ENCODE peak calls at places on chromosomes 1 and 21, in seven cellular contexts. N is ovary, Z is germinal center, X is upper lobe of right lung, H is activated T-cell treated with anti-CD3 and anti-CD28 coated beads for 1 hour, S is GM19239, Y is astrocyte of the spinal cord. L is an unnamed sample.
A peak's percentile ranks its signal among the peaks of the same experiment; 100 is the strongest.

GRCh38 chr1:53892911-53893310 is 1.1 kb upstream of the DIO1 start:
- DNase-seq in N (no peak), Z (no peak), X (peak; percentile 75), H (no peak), S (no peak), Y (no peak), L (no peak)

GRCh38 chr1:240004086-240004749 is 87.5 kb upstream of the FMN2 start:
- DNase-seq in N (no peak), Z (peak; percentile 15), X (no peak), H (no peak), S (peak; percentile 25), Y (no peak), L (no peak)

GRCh38 chr1:19858894-19859293 is 23.3 kb upstream of the OTUD3 start:
- DNase-seq in N (no peak), Z (no peak), X (no peak), H (no peak), S (no peak), Y (no peak), L (no peak)

GRCh38 chr1:60386259-60386658 is 312.7 kb upstream of the C1orf87 start:
- DNase-seq in N (no peak), Z (no peak), X (no peak), H (no peak), S (no peak), Y (peak; percentile 10), L (no peak)

GRCh38 chr21:37445228-37445627 is 78.7 kb downstream of the DYRK1A start:
- DNase-seq in N (no peak), Z (no peak), X (no peak), H (no peak), S (no peak), Y (no peak), L (no peak)

GRCh38 chr1:27325286-27325685 is 3.3 kb downstream of the TMEM222 start:
- DNase-seq in N (no peak), Z (no peak), X (no peak), H (no peak), S (no peak), Y (no peak), L (no peak)

GRCh38 chr1:232826318-232826717 is 21.1 kb downstream of the MAP10 start:
- DNase-seq in N (no peak), Z (no peak), X (no peak), H (no peak), S (no peak), Y (no peak), L (no peak)

GRCh38 chr1:71298633-71299032 is 217.8 kb upstream of the ZRANB2 start:
- DNase-seq in N (no peak), Z (no peak), X (no peak), H (no peak), S (no peak), Y (no peak), L (no peak)

GRCh38 chr1:2821970-2822620 is 20.6 kb upstream of the TTC34 start:
- DNase-seq in N (peak; percentile 26), Z (peak; percentile 19), X (no peak), H (peak; percentile 36), S (peak; percentile 44), Y (no peak), L (peak; percentile 56)

GRCh38 chr1:244844155-244845121 is 9.0 kb downstream of the COX20 start:
- DNase-seq in N (no peak), Z (no peak), X (no peak), H (no peak), S (no peak), Y (no peak), L (no peak)

GRCh38 chr1:60066001-60066400 is 7.6 kb downstream of the C1orf87 start:
- DNase-seq in N (no peak), Z (no peak), X (no peak), H (no peak), S (no peak), Y (no peak), L (no peak)

GRCh38 chr1:30145723-30146263 is 577.6 kb downstream of the MATN1 start:
- DNase-seq in N (no peak), Z (no peak), X (no peak), H (no peak), S (no peak), Y (no peak), L (no peak)

GRCh38 chr1:214349008-214349407 is 68.0 kb downstream of the SMYD2 start:
- DNase-seq in N (no peak), Z (no peak), X (no peak), H (no peak), S (no peak), Y (no peak), L (no peak)

GRCh38 chr1:27009601-27010197 is 3.0 kb downstream of the TENT5B start:
- DNase-seq in N (no peak), Z (no peak), X (no peak), H (no peak), S (no peak), Y (no peak), L (no peak)

GRCh38 chr1:67883069-67883468 is 49.8 kb upstream of the GNG12 start:
- DNase-seq in N (no peak), Z (no peak), X (no peak), H (no peak), S (no peak), Y (peak; percentile 84), L (no peak)

GRCh38 chr1:28553229-28553930 is 495 bp downstream of the TRNAU1AP start:
- DNase-seq in N (peak; percentile 65), Z (peak; percentile 65), X (peak; percentile 75), H (no peak), S (no peak), Y (peak; percentile 41), L (no peak)

GRCh38 chr1:5681654-5682053 is 310.6 kb downstream of the NPHP4 start:
- DNase-seq in N (no peak), Z (no peak), X (no peak), H (no peak), S (no peak), Y (no peak), L (no peak)

GRCh38 chr1:23800396-23801337 is at the start of gene GALE:
- DNase-seq in N (peak; percentile 97), Z (peak; percentile 98), X (peak; percentile 99), H (peak; percentile 98), S (peak; percentile 99), Y (peak; percentile 97), L (peak; percentile 96)

GRCh38 chr1:80023366-80023765 is 1016.8 kb upstream of the ADGRL4 start:
- DNase-seq in N (no peak), Z (no peak), X (no peak), H (no peak), S (no peak), Y (no peak), L (no peak)

GRCh38 chr1:36351222-36351977 is 28.0 kb upstream of the EVA1B start:
- DNase-seq in N (no peak), Z (no peak), X (no peak), H (no peak), S (no peak), Y (peak; percentile 87), L (no peak)

GRCh38 chr1:234208791-234209190 is 164.5 kb upstream of the COA6 start:
- DNase-seq in N (no peak), Z (no peak), X (no peak), H (no peak), S (no peak), Y (no peak), L (no peak)

GRCh38 chr1:119686661-119687060 is 25.1 kb upstream of the PHGDH start:
- DNase-seq in N (no peak), Z (no peak), X (no peak), H (no peak), S (no peak), Y (no peak), L (no peak)

GRCh38 chr1:75722966-75723365 is 1.5 kb upstream of the ACADM start:
- DNase-seq in N (no peak), Z (no peak), X (no peak), H (no peak), S (no peak), Y (no peak), L (no peak)

GRCh38 chr1:183454377-183454776 is 17.9 kb upstream of the SMG7 start:
- DNase-seq in N (no peak), Z (no peak), X (no peak), H (no peak), S (no peak), Y (no peak), L (no peak)

GRCh38 chr21:36203603-36203889 is 46.9 kb downstream of the DOP1B start:
- DNase-seq in N (no peak), Z (no peak), X (no peak), H (no peak), S (peak; percentile 20), Y (peak; percentile 83), L (no peak)

GRCh38 chr1:8329439-8329838 is 11.5 kb downstream of the SLC45A1 start:
- DNase-seq in N (no peak), Z (no peak), X (no peak), H (no peak), S (no peak), Y (no peak), L (no peak)

GRCh38 chr1:3611170-3612019 is at the start of gene MEGF6:
- DNase-seq in N (peak; percentile 86), Z (peak; percentile 79), X (peak; percentile 93), H (peak; percentile 56), S (no peak), Y (peak; percentile 19), L (peak; percentile 75)

GRCh38 chr1:206797534-206798383 is 25.5 kb upstream of the IL10 start:
- DNase-seq in N (no peak), Z (peak; percentile 57), X (no peak), H (no peak), S (no peak), Y (no peak), L (no peak)

GRCh38 chr1:9097947-9098705 is 28.7 kb upstream of the SLC2A5 start:
- DNase-seq in N (no peak), Z (no peak), X (no peak), H (no peak), S (no peak), Y (no peak), L (no peak)

GRCh38 chr1:47618830-47619229 is 181.0 kb downstream of the FOXD2 start:
- DNase-seq in N (no peak), Z (no peak), X (no peak), H (no peak), S (no peak), Y (no peak), L (no peak)

GRCh38 chr1:236868625-236869467 is 73.8 kb downstream of the MTR start:
- DNase-seq in N (no peak), Z (peak; percentile 62), X (no peak), H (peak; percentile 21), S (peak; percentile 36), Y (peak; percentile 77), L (peak; percentile 12)

GRCh38 chr21:29145837-29146453 is 15.5 kb downstream of the MAP3K7CL start:
- DNase-seq in N (no peak), Z (no peak), X (no peak), H (no peak), S (no peak), Y (no peak), L (no peak)

GRCh38 chr1:38246955-38247952 is 200.7 kb upstream of the POU3F1 start:
- DNase-seq in N (no peak), Z (no peak), X (no peak), H (no peak), S (no peak), Y (peak; percentile 22), L (no peak)

GRCh38 chr1:43253173-43253572 is 16.6 kb upstream of the TMEM125 start:
- DNase-seq in N (no peak), Z (no peak), X (peak; percentile 46), H (no peak), S (no peak), Y (no peak), L (no peak)

GRCh38 chr1:43005460-43006351 is 47.0 kb upstream of the SLC2A1 start:
- DNase-seq in N (no peak), Z (no peak), X (no peak), H (no peak), S (no peak), Y (no peak), L (no peak)

GRCh38 chr1:221887091-221887746 is 145.3 kb upstream of the DUSP10 start:
- DNase-seq in N (no peak), Z (no peak), X (peak; percentile 67), H (no peak), S (no peak), Y (peak; percentile 72), L (no peak)

GRCh38 chr21:28334407-28334806 is 658.3 kb downstream of the LTN1 start:
- DNase-seq in N (no peak), Z (no peak), X (no peak), H (no peak), S (no peak), Y (no peak), L (no peak)

GRCh38 chr1:99481391-99481996 is 164.4 kb upstream of the PALMD start:
- DNase-seq in N (no peak), Z (peak; percentile 3), X (no peak), H (no peak), S (peak; percentile 4), Y (peak; percentile 73), L (peak; percentile 56)

L was measured in naive thymus-derived CD8-positive, alpha-beta T cell.